ENCODE peak calls at places on chromosomes 3 and 15, in four cellular contexts. B, X, E and K are unnamed samples.

GRCh38 chr15:57060799-57061198 is 142.4 kb downstream of the TCF12 start:
- DNase-seq in X (no peak), B (no peak), E (no peak), K (no peak)

GRCh38 chr3:179264456-179264855 is 13.5 kb upstream of the KCNMB3 start:
- DNase-seq in E (no peak), B (no peak), X (no peak), K (no peak)

GRCh38 chr3:47365213-47366153 is 15.3 kb upstream of the PTPN23 start:
- DNase-seq in X (no peak), B (no peak), E (no peak), K (no peak)

GRCh38 chr15:59339252-59339672 is 33.4 kb downstream of the MYO1E start:
- DNase-seq in B (peak; percentile 69), X (no peak), E (no peak), K (no peak)

GRCh38 chr3:30548605-30549004 is 57.8 kb upstream of the TGFBR2 start:
- DNase-seq in E (no peak), B (no peak), X (no peak), K (no peak)

GRCh38 chr3:45635475-45636256 is 41.1 kb downstream of the LIMD1 start:
- DNase-seq in E (no peak), B (peak; percentile 87), X (no peak), K (no peak)

GRCh38 chr15:41263891-41264351 is 32.9 kb downstream of the CHP1 start:
- DNase-seq in E (no peak), B (peak; percentile 86), X (no peak), K (no peak)

GRCh38 chr15:98506711-98507110 is 141.6 kb upstream of the IGF1R start:
- DNase-seq in X (no peak), B (no peak), E (no peak), K (no peak)

GRCh38 chr15:33126559-33127290 is 67.8 kb downstream of the FMN1 start:
- DNase-seq in B (peak; percentile 96), X (no peak), E (no peak), K (no peak)

DNA sequence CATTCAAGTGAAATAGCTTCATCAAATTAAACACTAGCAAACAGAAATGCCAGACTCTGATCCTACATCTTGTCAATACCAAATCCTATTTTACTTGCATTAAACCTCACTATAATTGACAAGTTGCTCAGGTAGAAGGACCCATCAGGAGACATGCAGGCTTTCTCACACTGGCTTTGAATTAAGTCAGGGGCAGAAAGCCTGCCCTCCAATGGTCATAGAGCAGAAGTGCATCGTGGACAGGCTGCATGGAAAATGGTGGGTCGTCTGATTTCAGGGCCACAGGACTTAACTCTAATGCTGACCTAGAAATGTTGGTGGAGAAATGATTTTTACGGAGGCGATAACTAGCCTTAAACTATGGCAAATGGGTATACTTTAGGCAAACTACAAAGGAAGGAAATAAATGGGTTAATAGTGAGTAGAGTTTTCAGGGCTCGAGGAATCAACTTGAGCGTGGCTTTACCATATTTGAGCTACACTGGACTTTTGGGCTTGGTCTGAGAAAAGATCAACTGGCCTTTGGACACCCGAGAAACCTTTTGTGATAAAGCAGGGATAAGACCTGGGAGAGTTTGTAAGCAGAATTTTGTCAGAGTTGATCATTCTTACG is 283.9 kb downstream of the GRM7 start:
- DNase-seq in X (no peak), B (no peak), E (no peak), K (no peak)
- TF ChIP-seq CTCF in X (no peak), B (no peak), E (peak; percentile 68), K (peak; percentile 41)

GRCh38 chr3:54433846-54434245 is 311.5 kb downstream of the CACNA2D3 start:
- DNase-seq in B (no peak), X (no peak), E (peak; percentile 23), K (no peak)
- TF ChIP-seq CTCF in B (no peak), X (no peak), E (peak; percentile 66), K (peak; percentile 38)

GRCh38 chr15:73564255-73564654 is 68.9 kb downstream of the NPTN start:
- DNase-seq in X (no peak), E (no peak), B (peak; percentile 33), K (no peak)
- TF ChIP-seq CTCF in X (no peak), E (no peak), B (peak; percentile 27), K (no peak)

GRCh38 chr15:77187751-77188464 is 117.0 kb upstream of the TSPAN3 start:
- DNase-seq in B (peak; percentile 61), X (no peak), E (no peak), K (no peak)
- TF ChIP-seq CTCF in B (no peak), X (no peak), E (no peak), K (no peak)